ENCODE peak calls at places on chromosomes 5 and 9, in seven cellular contexts. One of them, this sample, is unnamed.

GRCh38 chr9:104412238-104412637 is 91.8 kb upstream of the OR13F1 start:
- DNase-seq in NT2/D1: no peak
- DNase-seq in H1: no peak
- DNase-seq in HepG2: no peak
- DNase-seq in SK-N-SH: no peak
- DNase-seq in K562: no peak
- DNase-seq in HCT116: peak; percentile 1
- DNase-seq in this sample: no peak

GRCh38 chr5:17292434-17293015 is 75.1 kb downstream of the BASP1 start:
- DNase-seq in H1: no peak
- DNase-seq in HepG2: no peak
- DNase-seq in K562: no peak
- DNase-seq in NT2/D1: no peak
- DNase-seq in SK-N-SH: no peak
- DNase-seq in HCT116: no peak
- DNase-seq in this sample: no peak

GRCh38 chr9:94952553-94953373 is 226.3 kb downstream of the AOPEP start:
- DNase-seq in K562: no peak
- DNase-seq in HCT116: no peak
- DNase-seq in HepG2: no peak
- DNase-seq in SK-N-SH: no peak
- DNase-seq in NT2/D1: no peak
- DNase-seq in H1: no peak
- DNase-seq in this sample: peak; percentile 26

GRCh38 chr9:16726718-16727451 is 143.6 kb downstream of the BNC2 start:
- DNase-seq in K562: no peak
- DNase-seq in H1: no peak
- DNase-seq in HepG2: no peak
- DNase-seq in HCT116: no peak
- DNase-seq in SK-N-SH: peak; percentile 82
- DNase-seq in NT2/D1: peak; percentile 52
- DNase-seq in this sample: no peak

GRCh38 chr5:59218424-59219045 is 635.7 kb downstream of the RAB3C start:
- DNase-seq in HCT116: no peak
- DNase-seq in H1: no peak
- DNase-seq in NT2/D1: no peak
- DNase-seq in HepG2: peak; percentile 8
- DNase-seq in SK-N-SH: peak; percentile 13
- DNase-seq in K562: no peak
- DNase-seq in this sample: no peak

GRCh38 chr9:93138171-93138764 is 4.2 kb upstream of the NINJ1 start:
- DNase-seq in H1: no peak
- DNase-seq in K562: no peak
- DNase-seq in NT2/D1: no peak
- DNase-seq in SK-N-SH: no peak
- DNase-seq in HCT116: no peak
- DNase-seq in HepG2: no peak
- DNase-seq in this sample: no peak

GRCh38 chr5:96537386-96537785 is 104.3 kb upstream of the PCSK1 start:
- DNase-seq in HepG2: no peak
- DNase-seq in H1: no peak
- DNase-seq in HCT116: no peak
- DNase-seq in NT2/D1: no peak
- DNase-seq in K562: no peak
- DNase-seq in SK-N-SH: no peak
- DNase-seq in this sample: no peak

GRCh38 chr5:3251784-3252183 is 343.8 kb upstream of the IRX1 start:
- DNase-seq in K562: no peak
- DNase-seq in HCT116: no peak
- DNase-seq in SK-N-SH: no peak
- DNase-seq in NT2/D1: peak; percentile 13
- DNase-seq in H1: peak; percentile 10
- DNase-seq in HepG2: no peak
- DNase-seq in this sample: no peak

GRCh38 chr5:155193018-155193417 is 179.5 kb downstream of the KIF4B start:
- DNase-seq in HepG2: no peak
- DNase-seq in HCT116: no peak
- DNase-seq in K562: no peak
- DNase-seq in H1: no peak
- DNase-seq in NT2/D1: peak; percentile 16
- DNase-seq in SK-N-SH: no peak
- DNase-seq in this sample: no peak

GRCh38 chr5:146049704-146050026 is 55.7 kb downstream of the PLAC8L1 start:
- DNase-seq in HepG2: no peak
- DNase-seq in SK-N-SH: no peak
- DNase-seq in NT2/D1: no peak
- DNase-seq in H1: no peak
- DNase-seq in HCT116: no peak
- DNase-seq in K562: no peak
- DNase-seq in this sample: no peak

GRCh38 chr5:146050061-146050460 is 55.3 kb downstream of the PLAC8L1 start:
- DNase-seq in H1: no peak
- DNase-seq in NT2/D1: no peak
- DNase-seq in HepG2: no peak
- DNase-seq in K562: no peak
- DNase-seq in SK-N-SH: no peak
- DNase-seq in HCT116: no peak
- DNase-seq in this sample: no peak

GRCh38 chr5:146048994-146049703 is 56.2 kb downstream of the PLAC8L1 start:
- DNase-seq in SK-N-SH: peak; percentile 74
- DNase-seq in HepG2: peak; percentile 66
- DNase-seq in HCT116: peak; percentile 48
- DNase-seq in H1: no peak
- DNase-seq in K562: peak; percentile 78
- DNase-seq in NT2/D1: peak; percentile 63
- DNase-seq in this sample: no peak

GRCh38 chr5:146052780-146053179 is 52.6 kb downstream of the PLAC8L1 start:
- DNase-seq in HepG2: peak; percentile 19
- DNase-seq in H1: no peak
- DNase-seq in NT2/D1: no peak
- DNase-seq in SK-N-SH: no peak
- DNase-seq in K562: peak; percentile 38
- DNase-seq in HCT116: no peak
- DNase-seq in this sample: no peak

GRCh38 chr5:146051678-146052077 is 53.7 kb downstream of the PLAC8L1 start:
- DNase-seq in HCT116: no peak
- DNase-seq in HepG2: no peak
- DNase-seq in H1: no peak
- DNase-seq in SK-N-SH: no peak
- DNase-seq in K562: no peak
- DNase-seq in NT2/D1: no peak
- DNase-seq in this sample: no peak
- TF ChIP-seq YY1 in HCT116: no peak
- TF ChIP-seq YY1 in HepG2: no peak
- TF ChIP-seq YY1 in H1: no peak
- TF ChIP-seq YY1 in SK-N-SH: no peak
- TF ChIP-seq YY1 in K562: no peak
- TF ChIP-seq YY1 in NT2/D1: no peak
- TF ChIP-seq YY1 in this sample: no peak

GRCh38 chr9:5869315-5870019 is 21.2 kb upstream of the MLANA start:
- DNase-seq in K562: peak; percentile 76
- DNase-seq in HepG2: peak; percentile 34
- DNase-seq in HCT116: peak; percentile 8
- DNase-seq in NT2/D1: peak; percentile 47
- DNase-seq in H1: no peak
- DNase-seq in SK-N-SH: no peak
- DNase-seq in this sample: no peak
- TF ChIP-seq YY1 in K562: no peak
- TF ChIP-seq YY1 in HepG2: no peak
- TF ChIP-seq YY1 in HCT116: peak; percentile 29
- TF ChIP-seq YY1 in NT2/D1: no peak
- TF ChIP-seq YY1 in H1: peak; percentile 23
- TF ChIP-seq YY1 in SK-N-SH: no peak
- TF ChIP-seq YY1 in this sample: no peak

GRCh38 chr9:4137755-4138154 is 162.1 kb downstream of the GLIS3 start:
- DNase-seq in SK-N-SH: no peak
- DNase-seq in NT2/D1: no peak
- DNase-seq in HCT116: no peak
- DNase-seq in HepG2: no peak
- DNase-seq in H1: no peak
- DNase-seq in K562: no peak
- DNase-seq in this sample: no peak

GRCh38 chr9:4138180-4138579 is 161.7 kb downstream of the GLIS3 start:
- DNase-seq in K562: no peak
- DNase-seq in HepG2: no peak
- DNase-seq in SK-N-SH: no peak
- DNase-seq in H1: no peak
- DNase-seq in NT2/D1: no peak
- DNase-seq in HCT116: no peak
- DNase-seq in this sample: no peak

GRCh38 chr9:4139201-4139600 is 160.7 kb downstream of the GLIS3 start:
- DNase-seq in HepG2: no peak
- DNase-seq in H1: no peak
- DNase-seq in HCT116: no peak
- DNase-seq in SK-N-SH: no peak
- DNase-seq in NT2/D1: no peak
- DNase-seq in K562: no peak
- DNase-seq in this sample: no peak

GRCh38 chr9:4138781-4139180 is 161.1 kb downstream of the GLIS3 start:
- DNase-seq in H1: no peak
- DNase-seq in HCT116: no peak
- DNase-seq in HepG2: no peak
- DNase-seq in K562: no peak
- DNase-seq in SK-N-SH: no peak
- DNase-seq in NT2/D1: no peak
- DNase-seq in this sample: no peak

DNA sequence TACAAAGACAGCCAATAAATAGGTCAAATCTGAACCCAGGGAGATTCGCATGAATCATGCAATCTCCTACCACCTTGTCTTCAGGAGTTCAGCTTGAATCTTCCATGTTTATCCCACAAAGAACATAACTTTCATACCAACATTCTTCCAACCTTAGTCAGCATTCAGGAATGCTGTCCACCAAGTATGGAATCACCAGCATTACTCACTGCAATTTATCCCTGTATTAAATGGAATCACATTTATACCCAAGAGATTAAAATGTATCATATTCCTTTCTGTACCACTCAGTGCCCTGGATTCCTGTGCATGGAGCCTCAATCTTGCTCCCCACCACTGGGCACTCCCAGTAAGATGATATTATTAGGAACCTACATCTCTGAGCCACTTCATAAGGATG is 162.6 kb downstream of the GLIS3 start:
- DNase-seq in HCT116: peak; percentile 85
- DNase-seq in HepG2: peak; percentile 35
- DNase-seq in NT2/D1: no peak
- DNase-seq in K562: no peak
- DNase-seq in H1: no peak
- DNase-seq in SK-N-SH: no peak
- DNase-seq in this sample: no peak
- TF ChIP-seq YY1 in HCT116: peak; percentile 21
- TF ChIP-seq YY1 in HepG2: no peak
- TF ChIP-seq YY1 in NT2/D1: no peak
- TF ChIP-seq YY1 in K562: no peak
- TF ChIP-seq YY1 in H1: no peak
- TF ChIP-seq YY1 in SK-N-SH: peak; percentile 75
- TF ChIP-seq YY1 in this sample: no peak

DNA sequence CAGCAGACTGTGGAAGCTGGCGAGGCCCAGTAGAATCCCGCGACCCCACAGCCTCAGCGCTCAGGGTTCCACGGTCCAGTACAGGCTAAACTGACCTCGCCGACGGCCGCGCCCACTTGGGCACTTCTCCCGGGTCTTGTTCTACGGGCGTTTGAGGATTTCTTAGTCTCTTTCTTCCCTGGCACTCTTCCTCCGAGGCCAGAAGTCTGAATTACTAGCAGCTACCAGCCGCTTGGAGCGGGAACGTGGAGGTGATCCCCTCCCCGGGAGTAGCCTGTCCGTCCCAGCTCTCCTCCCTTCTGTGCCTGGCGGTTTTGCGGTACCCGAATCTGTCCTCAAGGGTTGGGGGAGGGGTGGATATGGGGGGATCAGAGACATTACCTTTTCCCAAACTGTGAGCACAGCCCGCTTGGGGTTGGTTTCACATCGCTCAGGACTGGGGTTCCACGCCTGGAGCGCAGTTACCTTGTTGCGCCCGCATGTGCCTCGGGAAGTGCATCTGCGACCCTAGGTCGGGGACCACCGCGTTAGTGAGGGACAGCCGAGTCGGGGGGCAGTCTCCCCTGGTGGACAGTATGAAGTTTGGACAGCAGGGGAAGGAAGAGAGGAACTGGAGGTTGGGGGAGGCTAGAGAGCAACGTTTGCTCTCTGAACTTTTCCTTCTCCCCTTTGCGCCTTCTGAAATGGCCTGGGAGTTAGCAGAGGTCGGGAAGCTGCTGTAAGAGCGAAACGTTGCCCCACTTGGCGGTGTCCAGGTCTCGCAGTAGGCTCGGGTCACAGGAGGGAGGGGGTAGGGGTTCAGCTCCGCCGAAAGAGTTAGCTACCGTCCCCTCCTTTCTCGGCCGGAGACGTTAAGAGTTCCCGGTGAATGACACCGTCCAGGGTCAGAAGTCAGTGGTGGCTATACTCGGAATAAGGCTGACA is 190.8 kb downstream of the MEF2C start:
- DNase-seq in K562: no peak
- DNase-seq in NT2/D1: no peak
- DNase-seq in HCT116: no peak
- DNase-seq in SK-N-SH: no peak
- DNase-seq in HepG2: no peak
- DNase-seq in H1: no peak
- DNase-seq in this sample: no peak
- TF ChIP-seq YY1 in K562: no peak
- TF ChIP-seq YY1 in NT2/D1: no peak
- TF ChIP-seq YY1 in HCT116: no peak
- TF ChIP-seq YY1 in SK-N-SH: no peak
- TF ChIP-seq YY1 in HepG2: no peak
- TF ChIP-seq YY1 in H1: no peak
- TF ChIP-seq YY1 in this sample: no peak

DNA sequence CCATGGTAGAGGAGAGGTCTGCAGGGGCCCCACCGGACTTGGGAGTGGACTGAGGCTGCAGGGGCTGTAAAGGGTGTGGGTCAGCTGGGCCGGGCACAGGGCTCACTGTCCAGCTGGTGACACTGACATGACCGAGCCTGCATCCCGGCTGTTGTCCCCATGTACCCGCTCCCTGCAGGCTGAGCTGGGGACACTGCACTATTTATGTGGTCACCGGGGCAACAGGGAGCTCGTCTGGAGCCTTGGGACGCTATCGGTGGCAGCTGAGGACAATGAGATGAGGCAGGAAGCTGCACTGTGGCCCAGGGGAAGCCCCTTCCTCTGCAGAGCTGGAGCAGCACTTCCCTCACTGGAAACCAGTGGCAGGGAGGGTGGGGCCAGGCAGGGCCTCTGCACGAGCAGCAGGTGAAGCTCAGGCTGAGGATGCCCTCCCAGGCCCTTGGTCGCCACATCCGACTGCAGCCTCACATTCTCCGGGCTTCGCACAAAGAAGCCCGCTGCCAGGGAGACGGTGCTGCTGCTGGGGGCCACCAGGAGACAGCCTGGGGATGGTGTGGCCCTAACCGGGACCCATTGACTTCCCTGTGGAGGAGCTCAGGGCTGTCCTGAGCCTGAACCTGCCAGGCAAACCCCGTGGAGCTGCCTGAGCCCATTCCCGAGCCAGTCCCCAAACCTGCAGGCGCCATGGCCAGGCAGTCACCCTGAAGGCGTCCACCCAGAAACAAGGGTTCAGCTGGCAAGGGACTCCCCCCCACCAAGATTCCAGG is 26.4 kb downstream of the ZDHHC11B start:
- DNase-seq in H1: no peak
- DNase-seq in SK-N-SH: peak; percentile 90
- DNase-seq in HCT116: no peak
- DNase-seq in NT2/D1: no peak
- DNase-seq in HepG2: peak; percentile 74
- DNase-seq in K562: peak; percentile 10
- DNase-seq in this sample: no peak
- TF ChIP-seq YY1 in H1: no peak
- TF ChIP-seq YY1 in SK-N-SH: no peak
- TF ChIP-seq YY1 in HCT116: no peak
- TF ChIP-seq YY1 in NT2/D1: no peak
- TF ChIP-seq YY1 in HepG2: no peak
- TF ChIP-seq YY1 in K562: no peak
- TF ChIP-seq YY1 in this sample: no peak

GRCh38 chr5:178373711-178374110 is 141.1 kb upstream of the PHYKPL start:
- DNase-seq in H1: no peak
- DNase-seq in NT2/D1: no peak
- DNase-seq in HepG2: no peak
- DNase-seq in HCT116: no peak
- DNase-seq in K562: no peak
- DNase-seq in SK-N-SH: no peak
- DNase-seq in this sample: no peak
- TF ChIP-seq YY1 in H1: no peak
- TF ChIP-seq YY1 in NT2/D1: no peak
- TF ChIP-seq YY1 in HepG2: no peak
- TF ChIP-seq YY1 in HCT116: no peak
- TF ChIP-seq YY1 in K562: no peak
- TF ChIP-seq YY1 in SK-N-SH: no peak
- TF ChIP-seq YY1 in this sample: no peak

This sample was measured in GM12878.